ENCODE peak calls at places on chromosome 7, in seven cellular contexts. V is CD8-positive, alpha-beta memory T cell; Y is CD4-positive, CD25-positive, alpha-beta regulatory T cell; Z is IMR-90; J is uterus; B is mammary epithelial cell; D is keratinocyte. N is an unnamed sample. For H3K9me3, the result is how much of the 10 kb centered on the place peaks cover.

GRCh38 chr7:44325811-44326241 is 432 bp upstream of the CAMK2B start:
- DNase-seq in J (no peak), V (no peak), B (no peak), D (no peak), Y (no peak), Z (no peak), N (no peak)

GRCh38 chr7:116633131-116633988 is 38.6 kb upstream of the MET start:
- DNase-seq in J (no peak), V (no peak), B (peak), D (peak), Y (no peak), Z (no peak), N (no peak)

GRCh38 chr7:69656890-69657289 is 58.6 kb downstream of the AUTS2 start:
- DNase-seq in D (no peak), B (no peak), Y (no peak), V (no peak), Z (no peak), J (peak), N (no peak)

GRCh38 chr7:44636041-44636580 is 29.7 kb downstream of the OGDH start:
- DNase-seq in D (no peak), V (no peak), Y (no peak), J (no peak), Z (no peak), B (no peak), N (no peak)

GRCh38 chr7:12031638-12032037 is 179.5 kb upstream of the TMEM106B start:
- DNase-seq in Z (peak), V (no peak), Y (no peak), D (peak), J (no peak), B (peak), N (no peak)

GRCh38 chr7:11155883-11156282 is 182.2 kb downstream of the PHF14 start:
- DNase-seq in Y (no peak), B (no peak), V (no peak), Z (peak), J (no peak), D (no peak), N (no peak)

GRCh38 chr7:15018981-15019380 is 116.4 kb upstream of the DGKB start:
- DNase-seq in V (no peak), B (no peak), D (no peak), Z (no peak), J (no peak), Y (no peak), N (no peak)

GRCh38 chr7:142782922-142783900 is 12.4 kb downstream of the PRSS2 start:
- DNase-seq in B (peak), D (peak), Z (peak), J (peak), Y (peak), V (peak), N (peak)

GRCh38 chr7:94295805-94296204 is 98.9 kb upstream of the COL1A2 start:
- DNase-seq in Z (peak), J (peak), D (no peak), B (peak), Y (no peak), V (no peak), N (no peak)

GRCh38 chr7:94250984-94251383 is 143.7 kb upstream of the COL1A2 start:
- DNase-seq in J (no peak), V (no peak), Z (no peak), B (no peak), D (no peak), Y (no peak), N (no peak)

GRCh38 chr7:10156972-10157371 is 816.7 kb upstream of the PHF14 start:
- DNase-seq in J (no peak), Z (no peak), Y (no peak), B (no peak), V (no peak), D (no peak), N (no peak)

GRCh38 chr7:69603351-69603750 is 5.1 kb downstream of the AUTS2 start:
- DNase-seq in V (no peak), Z (no peak), B (no peak), Y (no peak), J (no peak), D (no peak), N (no peak)

GRCh38 chr7:116689787-116690186 is 17.8 kb downstream of the MET start:
- DNase-seq in Z (no peak), Y (no peak), J (no peak), V (no peak), D (no peak), B (peak), N (no peak)

GRCh38 chr7:111730476-111731300 is 168.4 kb upstream of the IMMP2L start:
- DNase-seq in V (no peak), B (peak), Y (peak), D (no peak), Z (peak), J (no peak), N (no peak)

GRCh38 chr7:20264623-20265022 is 47.4 kb upstream of the MACC1 start:
- DNase-seq in B (no peak), Y (no peak), V (no peak), J (no peak), D (no peak), Z (no peak), N (no peak)

GRCh38 chr7:99739699-99740572 is 4.9 kb upstream of the CYP3A7 start:
- DNase-seq in Z (no peak), J (no peak), V (no peak), Y (no peak), B (no peak), D (no peak), N (no peak)

GRCh38 chr7:128882134-128882533 is 19.5 kb downstream of the ATP6V1F start:
- DNase-seq in Z (no peak), Y (no peak), J (no peak), B (no peak), D (no peak), V (no peak), N (no peak)

GRCh38 chr7:73708961-73709360 is 10.5 kb downstream of the STX1A start:
- DNase-seq in V (no peak), Y (no peak), J (no peak), D (no peak), Z (no peak), B (no peak), N (no peak)

GRCh38 chr7:85176197-85176596 is 10.7 kb downstream of the SEMA3D start:
- DNase-seq in D (no peak), B (peak), J (no peak), V (no peak), Y (no peak), Z (peak), N (no peak)

GRCh38 chr7:138244606-138245005 is 168.3 kb downstream of the AKR1D1 start:
- DNase-seq in Y (no peak), Z (no peak), J (no peak), B (no peak), V (no peak), D (no peak), N (no peak)

GRCh38 chr7:102039706-102040105 is 222.3 kb downstream of the CUX1 start:
- DNase-seq in Z (no peak), V (no peak), Y (no peak), J (no peak), D (no peak), B (no peak), N (no peak)

GRCh38 chr7:90411510-90411909 is 8.2 kb downstream of the CLDN12 start:
- DNase-seq in V (no peak), J (no peak), Z (peak), B (peak), Y (no peak), D (no peak), N (no peak)

GRCh38 chr7:153392726-153393125 is 633.2 kb downstream of the ACTR3B start:
- DNase-seq in Z (no peak), Y (no peak), J (no peak), V (no peak), D (no peak), B (no peak), N (no peak)

GRCh38 chr7:153390955-153391354 is 631.4 kb downstream of the ACTR3B start:
- DNase-seq in D (no peak), J (no peak), Y (no peak), Z (no peak), B (no peak), V (no peak), N (no peak)

GRCh38 chr7:153388611-153389010 is 629.1 kb downstream of the ACTR3B start:
- DNase-seq in Z (no peak), Y (no peak), V (no peak), B (no peak), J (no peak), D (no peak), N (no peak)

GRCh38 chr7:153386581-153386980 is 627.0 kb downstream of the ACTR3B start:
- DNase-seq in J (no peak), Z (no peak), Y (no peak), B (no peak), V (no peak), D (no peak), N (no peak)

GRCh38 chr7:153389261-153389660 is 629.7 kb downstream of the ACTR3B start:
- DNase-seq in J (peak), Z (no peak), Y (no peak), B (peak), D (no peak), V (no peak), N (no peak)
- H3K9me3 ChIP-seq in J (under half), Z (under half), Y (under half), B (under half), D (under half), V (under half), N (under half)

GRCh38 chr7:157844611-157845010 is 507.8 kb downstream of the DNAJB6 start:
- DNase-seq in J (no peak), D (no peak), B (no peak), Z (no peak), V (no peak), Y (no peak), N (no peak)
- H3K9me3 ChIP-seq in J (under half), D (under half), B (half or more), Z (half or more), V (under half), Y (under half), N (under half)

GRCh38 chr7:63104666-63105065 is 894.0 kb upstream of the ZNF722 start:
- DNase-seq in Y (no peak), V (no peak), Z (no peak), D (no peak), B (no peak), J (no peak), N (no peak)

GRCh38 chr7:63106506-63107388 is 891.9 kb upstream of the ZNF722 start:
- DNase-seq in V (no peak), B (no peak), Z (no peak), J (no peak), D (no peak), Y (no peak), N (no peak)

GRCh38 chr7:63105978-63106377 is 892.7 kb upstream of the ZNF722 start:
- DNase-seq in Z (no peak), B (no peak), D (no peak), J (no peak), V (no peak), Y (no peak), N (no peak)
- H3K9me3 ChIP-seq in Z (under half), B (under half), D (under half), J (under half), V (under half), Y (under half), N (under half)

GRCh38 chr7:154865984-154866685 is 136.8 kb downstream of the PAXIP1 start:
- DNase-seq in Y (no peak), V (no peak), B (no peak), Z (no peak), D (no peak), J (no peak), N (no peak)

GRCh38 chr7:154868901-154869300 is 134.0 kb downstream of the PAXIP1 start:
- DNase-seq in B (no peak), V (no peak), Y (no peak), J (no peak), D (no peak), Z (no peak), N (no peak)

GRCh38 chr7:154864531-154864908 is 138.4 kb downstream of the PAXIP1 start:
- DNase-seq in J (no peak), D (no peak), B (no peak), V (no peak), Y (no peak), Z (no peak), N (no peak)

GRCh38 chr7:154869436-154869835 is 133.5 kb downstream of the PAXIP1 start:
- DNase-seq in D (no peak), B (no peak), Z (no peak), V (no peak), J (no peak), Y (no peak), N (no peak)

GRCh38 chr7:154867068-154867467 is 135.9 kb downstream of the PAXIP1 start:
- DNase-seq in Y (no peak), V (no peak), B (no peak), D (no peak), Z (no peak), J (no peak), N (no peak)
- H3K9me3 ChIP-seq in Y (under half), V (under half), B (under half), D (under half), Z (under half), J (under half), N (under half)

GRCh38 chr7:158076656-158077055 is 511.0 kb downstream of the PTPRN2 start:
- DNase-seq in J (no peak), Z (no peak), B (no peak), V (no peak), Y (no peak), D (no peak), N (no peak)
- H3K9me3 ChIP-seq in J (under half), Z (half or more), B (half or more), V (under half), Y (under half), D (under half), N (under half)

N was measured in T-helper 17 cell.